ENCODE peak calls at places on chromosomes 11 and 22, in nine cellular contexts. L is dermis microvascular lymphatic vessel endothelial cell, P is RWPE1, Z is GDM1, W is retinal pigment epithelial cell, N is NCI-H446 treated with DMSO at 0.1 percent for 48 hours, S is iPS DF 6.9, X is sigmoid colon, F is fibroblast of lung. G is an unnamed sample.

GRCh38 chr11:18012314-18012905 is 437 bp downstream of the SERGEF start:
- DNase-seq in L (peak), P (peak), Z (no peak), W (no peak), N (no peak), S (no peak), X (peak), F (peak), G (no peak)

GRCh38 chr11:105968021-105968697 is 53.9 kb downstream of the MSANTD4 start:
- DNase-seq in L (no peak), P (peak), Z (no peak), W (peak), N (no peak), S (no peak), X (no peak), F (peak), G (no peak)

GRCh38 chr11:93143186-93143585 is 54.6 kb downstream of the SLC36A4 start:
- DNase-seq in L (no peak), P (no peak), Z (no peak), W (no peak), N (no peak), S (no peak), X (no peak), F (peak), G (no peak)

GRCh38 chr11:69215784-69216415 is 60.2 kb downstream of the SMIM38 start:
- DNase-seq in L (no peak), P (peak), Z (no peak), W (no peak), N (no peak), S (no peak), X (no peak), F (peak), G (no peak)

GRCh38 chr22:19691721-19692341 is 22.5 kb upstream of the SEPTIN5 start:
- DNase-seq in L (no peak), P (peak), Z (no peak), W (peak), N (no peak), S (no peak), X (peak), F (peak), G (no peak)

GRCh38 chr11:120489799-120490198 is 21.7 kb upstream of the GRIK4 start:
- DNase-seq in L (no peak), P (no peak), Z (no peak), W (no peak), N (no peak), S (no peak), X (no peak), F (no peak), G (no peak)

GRCh38 chr11:33935466-33935865 is 43.6 kb upstream of the LMO2 start:
- DNase-seq in L (no peak), P (no peak), Z (no peak), W (no peak), N (no peak), S (no peak), X (no peak), F (no peak), G (no peak)

GRCh38 chr22:47619631-47620030 is 857.2 kb downstream of the TBC1D22A start:
- DNase-seq in L (no peak), P (no peak), Z (no peak), W (no peak), N (no peak), S (no peak), X (peak), F (no peak), G (no peak)

GRCh38 chr11:43282607-43283440 is 29.0 kb upstream of the API5 start:
- DNase-seq in L (peak), P (peak), Z (no peak), W (no peak), N (no peak), S (no peak), X (no peak), F (peak), G (no peak)

GRCh38 chr11:129090056-129090455 is 102.1 kb downstream of the ARHGAP32 start:
- DNase-seq in L (no peak), P (no peak), Z (no peak), W (peak), N (no peak), S (no peak), X (no peak), F (no peak), G (no peak)

GRCh38 chr22:46849951-46850350 is 87.5 kb downstream of the TBC1D22A start:
- DNase-seq in L (no peak), P (no peak), Z (no peak), W (no peak), N (no peak), S (no peak), X (no peak), F (no peak), G (no peak)

G was measured in mucosa of gallbladder.